ENCODE peak calls at places on chromosomes 12 and 14, in five cellular contexts. Q is kidney tubule cell; B is activated CD4-positive, alpha-beta T cell treated with anti-CD3 and anti-CD28 coated beads, Interleukin-2, amount 50 U/mL, for 4 hours; W is HT-29; Z is naive thymus-derived CD8-positive, alpha-beta T cell. U is an unnamed sample.

GRCh38 chr12:4794503-4794902 is 74.3 kb downstream of the GALNT8 start:
- DNase-seq in W (no peak), Z (no peak), B (no peak), Q (no peak), U (no peak)

GRCh38 chr14:37195327-37195726 is 2.4 kb upstream of the MIPOL1 start:
- DNase-seq in Q (peak), B (no peak), W (no peak), Z (no peak), U (no peak)

GRCh38 chr12:6764011-6764828 is 1.9 kb upstream of the PTMS start:
- DNase-seq in B (no peak), Q (peak), Z (no peak), W (peak), U (peak)

GRCh38 chr14:55384536-55384935 is 27.1 kb downstream of the ATG14 start:
- DNase-seq in B (no peak), Z (no peak), Q (no peak), W (no peak), U (no peak)

GRCh38 chr12:3199551-3200031 is 122.4 kb downstream of the TSPAN9 start:
- DNase-seq in Z (no peak), Q (no peak), W (no peak), B (no peak), U (no peak)

GRCh38 chr12:112151766-112152541 is 26.6 kb downstream of the TRAFD1 start:
- DNase-seq in Z (no peak), B (no peak), Q (no peak), W (no peak), U (no peak)

GRCh38 chr12:124099661-124100060 is 126.6 kb downstream of the ZNF664 start:
- DNase-seq in B (no peak), Q (no peak), Z (no peak), W (no peak), U (no peak)

GRCh38 chr12:89732511-89732910 is 23.9 kb upstream of the ATP2B1 start:
- DNase-seq in Z (no peak), Q (no peak), B (no peak), W (no peak), U (no peak)

GRCh38 chr12:5438671-5439200 is 6.8 kb downstream of the NTF3 start:
- DNase-seq in W (no peak), B (no peak), Z (no peak), Q (peak), U (no peak)

GRCh38 chr14:92472860-92473259 is 40.7 kb upstream of the RIN3 start:
- DNase-seq in W (no peak), Z (no peak), B (no peak), Q (peak), U (no peak)

GRCh38 chr12:32501835-32502333 is 102.5 kb downstream of the FGD4 start:
- DNase-seq in W (peak), Q (peak), B (no peak), Z (no peak), U (peak)

GRCh38 chr12:31508436-31509150 is 82.3 kb downstream of the DENND5B start:
- DNase-seq in W (no peak), Q (no peak), B (no peak), Z (no peak), U (no peak)

GRCh38 chr12:111867531-111867930 is 25.5 kb downstream of the MAPKAPK5 start:
- DNase-seq in B (no peak), Q (no peak), Z (no peak), W (no peak), U (no peak)

GRCh38 chr14:71702799-71703198 is 229.4 kb upstream of the RGS6 start:
- DNase-seq in W (no peak), B (no peak), Q (no peak), Z (no peak), U (no peak)

GRCh38 chr14:104827173-104828055 is 26.5 kb downstream of the ZBTB42 start:
- DNase-seq in Z (peak), W (no peak), Q (peak), B (peak), U (no peak)

GRCh38 chr12:86186449-86186848 is 69.7 kb downstream of the MGAT4C start:
- DNase-seq in Q (no peak), Z (no peak), W (peak), B (no peak), U (no peak)

GRCh38 chr14:31969371-31969770 is 107.7 kb upstream of the ARHGAP5 start:
- DNase-seq in Q (no peak), W (peak), Z (no peak), B (no peak), U (no peak)

GRCh38 chr14:68978550-68978911 is 571 bp downstream of the ACTN1 start:
- DNase-seq in Z (peak), W (peak), Q (peak), B (peak), U (no peak)

GRCh38 chr14:81311128-81311527 is 89.0 kb downstream of the STON2 start:
- DNase-seq in B (no peak), W (no peak), Q (no peak), Z (no peak), U (no peak)

GRCh38 chr14:38171197-38171596 is 36.5 kb upstream of the SSTR1 start:
- DNase-seq in B (no peak), W (peak), Z (no peak), Q (peak), U (peak)

GRCh38 chr14:22928237-22929103 is 706 bp downstream of the PRMT5 start:
- DNase-seq in Z (no peak), W (no peak), B (no peak), Q (no peak), U (no peak)

GRCh38 chr12:53124352-53124723 is 21.1 kb downstream of the SOAT2 start:
- DNase-seq in Q (no peak), B (no peak), Z (no peak), W (no peak), U (no peak)

GRCh38 chr12:130385193-130385592 is 47.5 kb downstream of the PIWIL1 start:
- DNase-seq in B (no peak), W (no peak), Z (no peak), Q (no peak), U (no peak)

GRCh38 chr12:62813031-62813829 is 121.7 kb downstream of the PPM1H start:
- DNase-seq in Z (no peak), W (peak), B (no peak), Q (peak), U (no peak)

GRCh38 chr12:96104566-96104965 is 69.2 kb upstream of the LTA4H start:
- DNase-seq in Z (no peak), Q (no peak), B (no peak), W (no peak), U (no peak)

GRCh38 chr14:24312736-24313507 is 1.6 kb downstream of the LTB4R start:
- DNase-seq in W (no peak), B (no peak), Q (peak), Z (peak), U (no peak)

GRCh38 chr14:37340353-37340752 is 142.6 kb downstream of the MIPOL1 start:
- DNase-seq in Q (no peak), B (no peak), W (no peak), Z (no peak), U (no peak)

GRCh38 chr12:116564080-116564479 is 4.9 kb downstream of the MAP1LC3B2 start:
- DNase-seq in Q (no peak), Z (no peak), B (no peak), W (no peak), U (no peak)